ENCODE peak calls at places on chromosomes 4 and X, in nine cellular contexts. O is H1, I is NB4, Y is A549, R is upper lobe of left lung, J is tibial nerve, U is ovary, A is lower leg skin, S is body of pancreas. Q is an unnamed sample.

GRCh38 chr4:5724377-5724776 is 13.4 kb downstream of the EVC start:
- DNase-seq in R (no peak), I (no peak), Y (no peak), J (no peak), A (no peak), O (no peak), U (no peak), S (no peak), Q (no peak)

GRCh38 chr4:123821861-123822260 is 425.3 kb downstream of the SPRY1 start:
- DNase-seq in R (no peak), U (no peak), J (no peak), I (no peak), S (no peak), O (no peak), A (no peak), Y (no peak), Q (no peak)

GRCh38 chrX:131067846-131068745 is 9.9 kb downstream of the ARHGAP36 start:
- DNase-seq in I (no peak), U (no peak), R (no peak), J (no peak), O (peak), Y (no peak), S (no peak), A (no peak), Q (no peak)

GRCh38 chr4:52604215-52604614 is 54.9 kb downstream of the USP46 start:
- DNase-seq in Y (no peak), J (no peak), R (no peak), U (no peak), A (no peak), S (no peak), O (no peak), I (no peak), Q (no peak)

GRCh38 chr4:103074598-103075434 is 1.7 kb downstream of the SLC9B2 start:
- DNase-seq in Y (no peak), U (no peak), S (no peak), J (no peak), A (no peak), I (peak), R (no peak), O (no peak), Q (no peak)

GRCh38 chrX:45135616-45136015 is 65.1 kb downstream of the DIPK2B start:
- DNase-seq in R (no peak), J (no peak), U (no peak), Y (no peak), I (no peak), A (no peak), O (no peak), S (no peak), Q (no peak)

GRCh38 chr4:3257691-3258482 is 8.9 kb downstream of the MSANTD1 start:
- DNase-seq in R (peak), A (no peak), J (no peak), S (no peak), I (no peak), U (no peak), O (no peak), Y (no peak), Q (peak)

GRCh38 chr4:143514432-143514831 is 930 bp downstream of the SMARCA5 start:
- DNase-seq in A (peak), O (peak), R (peak), U (peak), J (peak), I (peak), Y (peak), S (peak), Q (no peak)

GRCh38 chr4:101806914-101807313 is 16.4 kb downstream of the BANK1 start:
- DNase-seq in I (peak), Y (no peak), U (no peak), O (no peak), A (no peak), J (no peak), S (no peak), R (no peak), Q (no peak)

GRCh38 chrX:70592091-70592490 is 147.5 kb downstream of the DLG3 start:
- DNase-seq in J (no peak), A (no peak), R (no peak), S (no peak), U (no peak), O (no peak), Y (peak), I (peak), Q (peak)

GRCh38 chr4:100109921-100110320 is 80.3 kb downstream of the DDIT4L start:
- DNase-seq in I (no peak), Y (no peak), S (no peak), R (no peak), A (no peak), O (no peak), J (no peak), U (no peak), Q (no peak)

GRCh38 chr4:93764647-93765246 is 63.8 kb upstream of the ATOH1 start:
- DNase-seq in A (peak), I (peak), S (peak), R (no peak), Y (peak), U (no peak), J (peak), O (no peak), Q (peak)

GRCh38 chr4:78693777-78694456 is 82.2 kb upstream of the BMP2K start:
- DNase-seq in I (peak), S (no peak), U (no peak), Y (no peak), A (no peak), J (peak), O (no peak), R (no peak), Q (no peak)

GRCh38 chrX:84186603-84187358 is 1.2 kb downstream of the RPS6KA6 start:
- DNase-seq in I (no peak), A (no peak), O (peak), S (peak), Y (peak), J (peak), R (no peak), U (no peak), Q (no peak)

GRCh38 chr4:82898322-82899243 is 2.0 kb upstream of the THAP9 start:
- DNase-seq in S (peak), I (peak), O (no peak), J (peak), U (no peak), A (no peak), R (no peak), Y (peak), Q (no peak)

GRCh38 chr4:39502034-39502658 is 25.1 kb downstream of the UGDH start:
- DNase-seq in I (no peak), Y (no peak), A (no peak), O (no peak), U (no peak), R (no peak), S (no peak), J (no peak), Q (peak)

GRCh38 chr4:182975806-182976205 is 58.6 kb upstream of the DCTD start:
- DNase-seq in R (no peak), I (peak), U (no peak), Y (peak), O (no peak), J (no peak), A (no peak), S (no peak), Q (peak)

GRCh38 chr4:172546782-172547181 is 621.8 kb upstream of the GALNT7 start:
- DNase-seq in O (no peak), R (no peak), A (no peak), S (no peak), J (no peak), Y (no peak), I (no peak), U (no peak), Q (no peak)

GRCh38 chr4:18075823-18076433 is 54.4 kb upstream of the LCORL start:
- DNase-seq in S (no peak), J (peak), O (peak), Y (no peak), R (no peak), I (peak), U (no peak), A (no peak), Q (peak)

GRCh38 chrX:9668537-9668936 is 97.1 kb downstream of the GPR143 start:
- DNase-seq in A (no peak), R (no peak), S (no peak), O (no peak), I (no peak), Y (no peak), U (no peak), J (no peak), Q (no peak)

GRCh38 chr4:152997771-152998487 is 61.8 kb downstream of the FHDC1 start:
- DNase-seq in R (no peak), A (peak), J (no peak), I (no peak), U (no peak), Y (no peak), S (no peak), O (no peak), Q (no peak)

GRCh38 chrX:27444093-27444908 is 18.8 kb downstream of the PPP4R3C start:
- DNase-seq in O (no peak), I (no peak), S (no peak), U (no peak), A (no peak), R (no peak), J (no peak), Y (no peak), Q (no peak)

GRCh38 chrX:69387559-69388487 is 116.3 kb upstream of the NALF2 start:
- DNase-seq in U (peak), A (peak), R (no peak), I (peak), Y (peak), S (peak), J (peak), O (peak), Q (peak)

GRCh38 chr4:48901196-48901595 is 5.4 kb downstream of the OCIAD2 start:
- DNase-seq in A (no peak), U (no peak), R (no peak), J (no peak), I (no peak), O (no peak), S (no peak), Y (no peak), Q (no peak)

GRCh38 chr4:48898733-48899431 is 7.7 kb downstream of the OCIAD2 start:
- DNase-seq in Y (no peak), I (peak), A (no peak), J (no peak), O (no peak), S (no peak), U (no peak), R (no peak), Q (no peak)

GRCh38 chr4:48899950-48900349 is 6.6 kb downstream of the OCIAD2 start:
- DNase-seq in U (no peak), S (no peak), Y (no peak), A (no peak), I (peak), O (no peak), J (no peak), R (no peak), Q (no peak)

GRCh38 chr4:48896845-48897244 is 9.7 kb downstream of the OCIAD2 start:
- DNase-seq in A (no peak), J (no peak), U (no peak), S (no peak), O (no peak), R (no peak), Y (no peak), I (peak), Q (no peak)

GRCh38 chr4:48899432-48899749 is 7.2 kb downstream of the OCIAD2 start:
- DNase-seq in R (no peak), S (no peak), U (no peak), Y (no peak), J (no peak), I (no peak), A (no peak), O (no peak), Q (no peak)
- TF ChIP-seq POLR2A in R (no peak), S (no peak), U (no peak), Y (no peak), J (no peak), I (no peak), A (no peak), O (no peak), Q (no peak)

GRCh38 chrX:120561634-120562568 is 1.1 kb upstream of the CUL4B start:
- DNase-seq in O (no peak), J (no peak), U (no peak), A (no peak), R (no peak), Y (no peak), S (no peak), I (peak), Q (no peak)

GRCh38 chrX:120559799-120560198 is 963 bp downstream of the CUL4B start:
- DNase-seq in O (no peak), J (no peak), S (no peak), Y (no peak), U (no peak), R (no peak), I (peak), A (no peak), Q (no peak)

GRCh38 chrX:120562569-120562926 is 1.8 kb upstream of the CUL4B start:
- DNase-seq in U (no peak), S (no peak), J (no peak), Y (no peak), A (no peak), R (no peak), O (no peak), I (no peak), Q (no peak)

GRCh38 chrX:120560405-120560841 is 339 bp downstream of the CUL4B start:
- DNase-seq in Y (no peak), R (no peak), I (peak), O (no peak), S (peak), A (peak), J (peak), U (no peak), Q (no peak)

GRCh38 chrX:120560842-120561633 is at the start of gene CUL4B:
- DNase-seq in A (peak), O (peak), S (peak), Y (peak), U (peak), J (peak), I (peak), R (peak), Q (peak)
- TF ChIP-seq POLR2A in A (no peak), O (peak), S (peak), Y (peak), U (peak), J (no peak), I (peak), R (no peak), Q (peak)

GRCh38 chr4:140756292-140757219 is at the start of gene TBC1D9:
- DNase-seq in U (peak), I (peak), R (peak), S (peak), O (peak), Y (peak), A (peak), J (peak), Q (peak)
- TF ChIP-seq POLR2A in U (peak), I (no peak), R (peak), S (peak), O (peak), Y (peak), A (no peak), J (peak), Q (peak)

GRCh38 chr4:107809236-107809635 is 15.5 kb upstream of the SGMS2 start:
- DNase-seq in Y (no peak), O (no peak), I (no peak), S (no peak), J (no peak), A (no peak), U (no peak), R (no peak), Q (no peak)
- TF ChIP-seq POLR2A in Y (no peak), O (no peak), I (no peak), S (no peak), J (no peak), A (no peak), U (no peak), R (no peak), Q (no peak)

GRCh38 chrX:41045960-41046567 is 39.2 kb upstream of the USP9X start:
- DNase-seq in A (peak), S (no peak), I (no peak), Y (no peak), U (no peak), J (peak), O (no peak), R (no peak), Q (no peak)

GRCh38 chrX:41050359-41050758 is 34.9 kb upstream of the USP9X start:
- DNase-seq in O (no peak), U (no peak), I (no peak), J (no peak), S (no peak), Y (no peak), A (no peak), R (no peak), Q (no peak)

GRCh38 chrX:41043950-41044349 is 41.3 kb upstream of the USP9X start:
- DNase-seq in I (no peak), U (no peak), O (no peak), A (no peak), J (no peak), R (no peak), S (no peak), Y (no peak), Q (no peak)

GRCh38 chrX:41051303-41051702 is 33.9 kb upstream of the USP9X start:
- DNase-seq in R (no peak), S (no peak), Y (no peak), U (no peak), A (no peak), I (no peak), J (no peak), O (no peak), Q (no peak)

DNA sequence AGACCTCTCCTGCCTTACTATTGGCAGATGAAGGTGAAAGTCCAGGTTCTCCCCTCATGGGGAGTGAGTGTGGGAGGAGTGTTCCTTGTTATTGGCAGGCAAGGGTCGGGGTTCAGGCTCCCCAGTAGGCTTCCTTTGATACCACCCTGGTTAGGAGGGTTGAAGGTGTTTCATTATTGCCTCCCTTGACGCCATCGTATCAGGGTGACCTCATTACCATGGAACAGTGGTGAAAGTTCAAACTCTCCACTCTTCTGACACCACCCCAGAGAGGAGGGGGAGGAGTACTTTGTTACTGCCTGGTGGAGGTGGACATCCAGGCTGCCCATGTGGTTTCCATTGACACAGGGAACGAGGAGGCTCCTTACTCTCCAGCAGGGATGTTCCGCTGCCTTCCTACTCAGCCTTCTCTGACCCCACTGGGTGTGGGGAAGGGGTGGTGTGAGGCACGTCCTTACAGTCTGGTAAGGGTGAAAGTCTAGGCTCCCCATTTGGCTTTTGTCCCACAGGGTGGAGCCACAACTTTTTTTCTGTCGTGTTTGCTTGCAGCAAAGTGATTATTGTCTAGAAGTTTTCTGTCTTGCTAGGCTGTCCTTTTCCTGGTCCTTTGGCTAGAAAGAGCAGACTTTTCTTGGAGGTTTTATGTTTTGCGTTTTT is 37.2 kb upstream of the USP9X start:
- DNase-seq in U (no peak), S (no peak), O (no peak), R (no peak), A (no peak), I (no peak), Y (no peak), J (no peak), Q (no peak)
- TF ChIP-seq POLR2A in U (no peak), S (no peak), O (no peak), R (no peak), A (no peak), I (no peak), Y (no peak), J (no peak), Q (no peak)

Q was measured in H54.